ENCODE peak calls at places on chromosome 11, in seven cellular contexts. X, T, S, K, U, V and H are unnamed samples. For H3K36me3 and H3K27me3, the result is how much of the 10 kb centered on the place peaks cover.

GRCh38 chr11:3173795-3174194 is 8.7 kb upstream of the OSBPL5 start:
- DNase-seq in U (no peak), S (no peak), X (no peak), V (no peak), T (no peak), K (no peak), H (no peak)

GRCh38 chr11:111185259-111185658 is 60.3 kb upstream of the POU2AF2 start:
- DNase-seq in K (no peak), S (no peak), U (no peak), T (no peak), X (peak), V (no peak), H (no peak)

GRCh38 chr11:19992162-19992561 is 168.1 kb downstream of the DBX1 start:
- DNase-seq in T (no peak), U (no peak), X (peak), K (no peak), V (no peak), S (no peak), H (no peak)

GRCh38 chr11:116192509-116193206 is 580.1 kb downstream of the BUD13 start:
- DNase-seq in U (no peak), K (peak), X (no peak), T (no peak), V (no peak), S (no peak), H (no peak)

GRCh38 chr11:128790200-128790599 is 76.9 kb downstream of the KCNJ1 start:
- DNase-seq in T (peak), V (no peak), S (no peak), U (peak), K (no peak), X (no peak), H (no peak)

GRCh38 chr11:94958118-94958517 is 15.2 kb downstream of the CWC15 start:
- DNase-seq in X (peak), V (no peak), U (peak), S (no peak), K (no peak), T (peak), H (no peak)

GRCh38 chr11:88489030-88489429 is 151.5 kb upstream of the CTSC start:
- DNase-seq in K (no peak), S (no peak), V (no peak), X (no peak), T (no peak), U (peak), H (no peak)

GRCh38 chr11:9002920-9003572 is 755 bp downstream of the NRIP3 start:
- DNase-seq in U (no peak), T (no peak), X (peak), K (no peak), V (no peak), S (no peak), H (no peak)

GRCh38 chr11:44894217-44894617 is 56.5 kb downstream of the TP53I11 start:
- DNase-seq in S (peak), V (no peak), U (peak), T (peak), K (peak), X (peak), H (peak)

GRCh38 chr11:100863080-100863581 is 176.0 kb downstream of the ARHGAP42 start:
- DNase-seq in T (peak), U (peak), V (no peak), X (peak), K (peak), S (no peak), H (peak)

GRCh38 chr11:35321532-35322320 is 97.6 kb downstream of the SLC1A2 start:
- DNase-seq in V (no peak), X (peak), S (no peak), K (no peak), U (no peak), T (peak), H (peak)

GRCh38 chr11:44813401-44813800 is 86.6 kb downstream of the TSPAN18 start:
- DNase-seq in T (no peak), K (no peak), S (no peak), U (no peak), V (no peak), X (no peak), H (no peak)

GRCh38 chr11:67252831-67253239 is 13.4 kb upstream of the GRK2 start:
- DNase-seq in X (peak), V (no peak), K (peak), U (peak), T (peak), S (peak), H (no peak)

GRCh38 chr11:46727952-46728658 is 9.1 kb downstream of the F2 start:
- DNase-seq in X (no peak), K (no peak), S (no peak), T (no peak), V (no peak), U (no peak), H (no peak)

GRCh38 chr11:17799147-17799546 is 64.6 kb downstream of the KCNC1 start:
- DNase-seq in K (no peak), X (no peak), V (no peak), S (no peak), U (no peak), T (no peak), H (no peak)

GRCh38 chr11:75873417-75874148 is 58.6 kb downstream of the UVRAG start:
- DNase-seq in T (no peak), V (no peak), S (no peak), K (no peak), X (no peak), U (no peak), H (no peak)

GRCh38 chr11:30741039-30741550 is 154.9 kb upstream of the MPPED2 start:
- DNase-seq in K (no peak), U (no peak), V (no peak), X (no peak), S (no peak), T (no peak), H (peak)

GRCh38 chr11:86245369-86246292 is 1.1 kb downstream of the EED start:
- DNase-seq in V (no peak), T (peak), S (peak), X (peak), U (peak), K (peak), H (no peak)

GRCh38 chr11:44530413-44531115 is 34.9 kb upstream of the CD82 start:
- DNase-seq in U (no peak), X (no peak), V (no peak), T (peak), K (peak), S (no peak), H (no peak)

GRCh38 chr11:118074785-118075184 is 2.1 kb upstream of the TMPRSS4 start:
- DNase-seq in S (no peak), X (no peak), U (peak), V (no peak), K (no peak), T (no peak), H (peak)

GRCh38 chr11:46673713-46674462 is 26.5 kb downstream of the ARHGAP1 start:
- DNase-seq in T (no peak), S (no peak), U (no peak), V (no peak), X (no peak), K (peak), H (no peak)

GRCh38 chr11:102882389-102883024 is 7.7 kb upstream of the MMP12 start:
- DNase-seq in S (no peak), X (peak), T (no peak), K (no peak), V (no peak), U (peak), H (peak)

GRCh38 chr11:12802418-12803085 is 128.3 kb downstream of the TEAD1 start:
- DNase-seq in S (no peak), V (no peak), X (peak), U (peak), T (peak), K (peak), H (peak)

GRCh38 chr11:112558691-112559090 is 298.0 kb upstream of the PLET1 start:
- DNase-seq in T (peak), U (no peak), V (no peak), X (peak), S (no peak), K (no peak), H (peak)

GRCh38 chr11:36817336-36817965 is 219.4 kb upstream of the RAG2 start:
- DNase-seq in X (no peak), K (peak), V (no peak), U (peak), T (peak), S (no peak), H (peak)

GRCh38 chr11:109994896-109995295 is 98.3 kb upstream of the ZC3H12C start:
- DNase-seq in U (no peak), K (peak), X (no peak), T (peak), V (no peak), S (no peak), H (no peak)

GRCh38 chr11:8809185-8809584 is 101.8 kb upstream of the AKIP1 start:
- DNase-seq in S (no peak), K (no peak), T (no peak), V (no peak), U (peak), X (peak), H (no peak)

GRCh38 chr11:135004495-135004894 is 592.5 kb upstream of the B3GAT1 start:
- DNase-seq in V (no peak), S (no peak), T (peak), X (no peak), U (no peak), K (no peak), H (no peak)

DNA sequence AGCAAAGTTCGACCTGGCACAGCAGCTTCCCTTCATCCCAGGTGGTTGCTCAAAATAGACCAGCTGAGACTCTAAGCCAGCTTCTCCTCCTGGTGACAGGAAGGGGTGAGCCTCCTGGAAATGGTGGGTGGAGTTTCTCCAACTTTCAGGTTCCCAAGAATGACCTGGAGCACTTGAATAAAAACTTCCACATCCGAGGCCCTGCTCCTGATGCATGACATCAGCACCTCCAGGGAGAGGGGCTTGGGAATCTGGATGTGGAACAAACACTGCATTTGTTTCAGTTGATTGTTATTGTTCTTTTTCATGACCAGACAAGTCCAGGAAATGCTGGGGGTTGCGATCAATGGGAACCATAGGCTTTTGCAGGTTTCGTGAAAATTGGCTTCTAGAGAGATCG is 19.4 kb downstream of the ST14 start:
- DNase-seq in X (no peak), V (no peak), K (no peak), T (no peak), U (peak), S (no peak), H (no peak)
- H3K4me3 ChIP-seq in X (no peak), V (no peak), K (no peak), T (no peak), U (no peak), S (no peak), H (no peak)

GRCh38 chr11:65867284-65868071 is 5.1 kb downstream of the EFEMP2 start:
- DNase-seq in T (peak), K (peak), S (no peak), X (no peak), U (no peak), V (no peak), H (no peak)

GRCh38 chr11:65869643-65870306 is 2.8 kb downstream of the EFEMP2 start:
- DNase-seq in X (no peak), U (no peak), S (no peak), V (no peak), T (no peak), K (no peak), H (no peak)

GRCh38 chr11:65868907-65869306 is 3.7 kb downstream of the EFEMP2 start:
- DNase-seq in X (no peak), V (no peak), T (no peak), S (no peak), K (no peak), U (no peak), H (no peak)

GRCh38 chr11:65866524-65867283 is 5.9 kb downstream of the EFEMP2 start:
- DNase-seq in V (no peak), T (no peak), X (no peak), K (no peak), S (no peak), U (no peak), H (no peak)

DNA sequence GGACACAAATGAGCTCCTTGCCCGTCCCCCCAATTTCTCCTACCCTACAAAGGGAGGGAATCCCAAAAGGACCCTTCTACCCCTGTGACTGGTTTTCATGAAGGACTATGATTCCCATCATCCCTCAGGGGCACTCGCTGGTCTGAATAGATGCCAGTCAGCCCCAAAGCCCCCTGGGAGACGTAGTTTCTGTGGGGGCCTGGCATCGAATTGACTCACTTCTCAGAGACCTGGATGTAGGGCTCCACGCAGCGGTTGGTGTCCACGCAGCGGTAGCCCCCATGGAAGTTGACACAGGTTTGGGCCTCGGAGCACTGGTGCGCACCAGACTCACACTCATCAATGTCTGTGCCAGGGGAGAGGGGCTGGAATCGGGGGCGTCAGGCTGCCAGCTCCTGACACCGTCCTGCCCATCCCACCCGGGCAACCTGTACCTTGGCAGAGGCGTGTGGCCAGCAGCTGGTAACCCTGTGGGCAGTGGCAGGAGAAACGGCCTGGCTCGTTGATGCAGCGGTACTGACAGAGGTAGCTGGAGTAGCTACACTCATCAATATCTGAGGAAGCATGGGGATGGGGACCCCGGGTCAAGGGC is 4.4 kb downstream of the EFEMP2 start:
- DNase-seq in T (no peak), X (no peak), K (peak), S (no peak), V (no peak), U (no peak), H (no peak)
- H3K36me3 ChIP-seq in T (under half), X (half or more), K (under half), S (under half), V (half or more), U (under half), H (half or more)

DNA sequence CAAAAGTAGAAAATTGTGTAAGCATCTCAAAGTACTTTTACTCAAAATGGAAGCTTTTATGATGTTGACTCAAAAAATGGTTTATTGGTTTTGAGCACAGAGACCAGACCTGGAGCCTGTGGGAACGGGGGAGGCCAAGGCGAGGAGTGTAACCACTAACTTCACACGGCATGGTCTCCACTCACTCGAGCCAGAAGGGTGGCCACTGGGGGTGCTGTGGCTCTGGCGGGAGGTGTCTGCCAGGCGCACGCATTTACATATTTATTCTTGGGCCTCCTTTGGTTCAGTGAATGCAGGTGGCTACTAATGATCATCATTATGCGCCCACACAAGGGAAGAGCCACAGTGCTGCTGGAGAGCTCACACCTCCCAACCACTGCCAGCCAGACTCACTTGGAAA is 64.6 kb downstream of the FLRT1 start:
- DNase-seq in T (no peak), U (no peak), X (no peak), V (no peak), K (peak), S (no peak), H (no peak)
- H3K27me3 ChIP-seq in T (under half), U (under half), X (under half), V (under half), K (under half), S (under half), H (under half)

DNA sequence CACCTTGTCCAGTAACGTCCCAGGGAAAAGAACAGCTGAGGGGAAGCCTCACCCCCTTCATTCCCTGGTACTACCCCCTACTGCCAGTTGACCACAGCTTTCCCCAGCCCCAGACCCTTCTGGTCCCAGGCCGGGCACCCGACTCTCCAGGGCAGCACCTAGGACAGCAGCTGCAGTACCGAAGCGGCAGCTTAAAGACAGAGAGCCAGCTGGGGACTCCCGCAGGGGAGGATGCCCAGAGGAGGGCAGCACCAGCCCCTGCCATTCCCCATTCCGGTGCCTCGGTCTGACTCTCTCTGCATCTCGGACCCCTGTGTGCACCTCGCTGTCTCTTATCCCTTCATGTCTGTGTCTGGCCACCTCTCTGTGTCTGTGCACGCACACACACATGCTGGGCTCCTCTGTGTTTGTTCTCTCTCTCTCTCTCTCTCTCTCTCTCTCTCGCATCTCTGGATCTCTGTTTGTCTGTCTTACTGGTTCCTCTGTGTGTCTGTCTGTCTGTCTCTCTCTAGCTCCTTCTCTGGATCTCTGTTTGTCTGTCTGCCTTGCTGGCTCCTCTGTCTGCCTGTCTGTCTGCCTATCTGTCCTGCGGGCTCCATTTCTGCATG is 9.4 kb downstream of the IGSF9B start:
- DNase-seq in X (peak), T (peak), V (no peak), K (peak), S (peak), U (peak), H (peak)
- H3K4me3 ChIP-seq in X (no peak), T (no peak), V (no peak), K (no peak), S (peak), U (no peak), H (no peak)

GRCh38 chr11:114172871-114173444 is 113.4 kb downstream of the ZBTB16 start:
- DNase-seq in S (peak), K (no peak), V (no peak), U (no peak), T (no peak), X (no peak), H (no peak)

GRCh38 chr11:114173836-114174235 is 114.3 kb downstream of the ZBTB16 start:
- DNase-seq in X (no peak), V (no peak), K (no peak), U (no peak), T (no peak), S (no peak), H (no peak)

GRCh38 chr11:114171257-114172054 is 111.9 kb downstream of the ZBTB16 start:
- DNase-seq in V (no peak), K (no peak), X (no peak), U (no peak), T (peak), S (no peak), H (no peak)

GRCh38 chr11:114170226-114170625 is 110.7 kb downstream of the ZBTB16 start:
- DNase-seq in V (no peak), U (no peak), T (no peak), K (no peak), S (no peak), X (no peak), H (no peak)

DNA sequence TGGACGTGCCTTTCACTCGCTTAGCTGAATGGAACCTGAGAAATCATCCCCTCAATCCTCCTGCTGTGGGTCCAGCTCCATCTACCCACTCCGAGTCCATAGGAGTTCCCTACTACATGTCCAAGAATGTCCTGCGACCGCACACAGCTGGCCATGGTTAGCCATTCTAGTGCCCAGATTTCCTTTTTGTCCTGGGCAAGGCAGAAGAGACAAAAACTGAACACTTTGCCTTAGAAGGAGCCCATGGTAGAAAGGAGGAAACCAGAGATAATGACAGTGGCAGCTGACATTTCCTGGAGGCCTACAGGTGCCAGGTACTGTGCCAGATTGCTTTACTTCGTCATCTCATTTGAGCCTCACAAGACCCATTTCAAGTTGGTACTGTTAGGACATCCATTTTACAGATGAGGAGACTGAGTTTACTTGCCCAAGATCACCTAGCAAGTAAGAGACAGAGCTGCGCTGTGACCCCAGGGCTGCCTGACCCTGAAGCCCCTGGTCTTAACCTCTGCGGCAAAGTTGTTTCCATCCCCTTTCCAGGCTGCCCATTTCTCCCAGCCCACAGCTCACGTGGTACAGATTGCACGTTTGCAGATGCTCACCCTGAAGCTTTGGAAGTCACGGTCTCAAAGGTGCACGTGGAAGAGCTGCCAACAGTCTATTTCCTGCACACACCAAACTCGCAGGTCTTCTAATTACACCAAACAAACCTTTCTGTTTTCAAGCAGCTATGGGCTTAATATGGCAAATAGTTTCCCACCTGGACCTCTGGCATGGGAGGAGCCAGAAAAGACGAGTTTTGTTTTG is 112.7 kb downstream of the ZBTB16 start:
- DNase-seq in K (no peak), U (no peak), S (peak), T (no peak), V (no peak), X (no peak), H (no peak)
- H3K36me3 ChIP-seq in K (under half), U (under half), S (under half), T (under half), V (under half), X (under half), H (under half)

DNA sequence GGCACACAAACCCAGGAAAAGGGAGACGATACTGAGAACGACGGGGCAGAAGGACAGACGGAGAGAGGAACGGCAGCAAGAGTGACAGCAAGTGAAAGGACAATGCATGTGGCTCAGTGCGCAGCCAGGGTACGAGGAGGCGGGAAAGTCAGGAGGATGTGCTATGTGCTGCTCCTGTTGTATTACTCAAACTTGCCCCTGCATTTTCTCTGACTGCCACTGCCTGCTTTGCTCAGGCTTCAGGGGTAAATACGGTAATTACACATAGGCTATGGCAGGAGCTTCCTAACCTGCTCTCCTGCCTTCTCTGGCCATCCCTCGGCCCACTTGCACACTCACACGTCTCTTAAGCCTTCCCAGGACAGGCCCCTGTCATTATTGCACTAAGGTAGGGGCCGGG is 94.8 kb downstream of the FEZ1 start:
- DNase-seq in U (no peak), S (no peak), V (no peak), X (no peak), T (no peak), K (peak), H (no peak)
- H3K27me3 ChIP-seq in U (under half), S (under half), V (under half), X (under half), T (under half), K (under half), H (under half)